ENCODE peak calls at places on chromosomes 7 and 10, in ten cellular contexts. Q is stimulated activated CD4-positive, alpha-beta T cell treated with anti-CD3 and anti-CD28 coated beads, Interleukin-1b, Interleukin-23, amount 100 ng/mL, for 24 hours; J is breast epithelium; B is ovary; I is hippocampal formation; P is NCI-H1417; L is activated T-cell treated with anti-CD3 and anti-CD28 coated beads, Interleukin-2, amount 50 U/mL, for 1 hour; T is iPS DF 19.7; Y is A549; C is amygdala. H is an unnamed sample.

GRCh38 chr10:128095023-128095752 is 31.0 kb downstream of the MKI67 start:
- DNase-seq in Q (no peak), J (no peak), B (no peak), I (no peak), P (no peak), L (no peak), T (no peak), Y (peak), C (no peak), H (no peak)

GRCh38 chr7:150564045-150564444 is 3.1 kb upstream of the GIMAP4 start:
- DNase-seq in Q (no peak), J (no peak), B (no peak), I (no peak), P (no peak), L (no peak), T (no peak), Y (no peak), C (no peak), H (no peak)

GRCh38 chr10:84613336-84614021 is 285.1 kb downstream of the CCSER2 start:
- DNase-seq in Q (no peak), J (no peak), B (no peak), I (peak), P (peak), L (no peak), T (peak), Y (peak), C (no peak), H (no peak)

GRCh38 chr7:30224511-30225031 is 59.8 kb upstream of the ZNRF2 start:
- DNase-seq in Q (no peak), J (no peak), B (no peak), I (no peak), P (no peak), L (no peak), T (no peak), Y (no peak), C (no peak), H (no peak)

GRCh38 chr10:117228210-117228609 is 12.7 kb upstream of the SLC18A2 start:
- DNase-seq in Q (no peak), J (no peak), B (no peak), I (no peak), P (no peak), L (no peak), T (no peak), Y (no peak), C (no peak), H (no peak)

GRCh38 chr10:96995851-96996250 is 163.8 kb downstream of the LCOR start:
- DNase-seq in Q (no peak), J (no peak), B (no peak), I (no peak), P (no peak), L (no peak), T (no peak), Y (no peak), C (no peak), H (no peak)

GRCh38 chr10:61028861-61029361 is 84.9 kb upstream of the RHOBTB1 start:
- DNase-seq in Q (no peak), J (no peak), B (no peak), I (no peak), P (no peak), L (no peak), T (no peak), Y (no peak), C (no peak), H (no peak)

GRCh38 chr7:19713676-19714075 is 4.8 kb upstream of the POLR1F start:
- DNase-seq in Q (no peak), J (no peak), B (no peak), I (peak), P (peak), L (no peak), T (no peak), Y (peak), C (no peak), H (peak)

GRCh38 chr10:71723301-71723700 is 3.7 kb upstream of the C10orf105 start:
- DNase-seq in Q (no peak), J (no peak), B (no peak), I (no peak), P (no peak), L (no peak), T (no peak), Y (no peak), C (no peak), H (no peak)

GRCh38 chr10:74365109-74365508 is 214.1 kb downstream of the ADK start:
- DNase-seq in Q (no peak), J (no peak), B (no peak), I (no peak), P (no peak), L (no peak), T (no peak), Y (no peak), C (no peak), H (no peak)

GRCh38 chr7:25911738-25912607 is 240.0 kb upstream of the NFE2L3 start:
- DNase-seq in Q (no peak), J (no peak), B (no peak), I (no peak), P (no peak), L (no peak), T (no peak), Y (no peak), C (no peak), H (no peak)

GRCh38 chr7:16739863-16740622 is 13.5 kb upstream of the TSPAN13 start:
- DNase-seq in Q (no peak), J (no peak), B (no peak), I (no peak), P (no peak), L (no peak), T (no peak), Y (peak), C (no peak), H (no peak)

GRCh38 chr7:3955751-3956696 is 655.0 kb downstream of the SDK1 start:
- DNase-seq in Q (no peak), J (no peak), B (no peak), I (no peak), P (peak), L (no peak), T (no peak), Y (peak), C (no peak), H (no peak)

GRCh38 chr10:121709674-121710073 is 111.4 kb upstream of the FGFR2 start:
- DNase-seq in Q (no peak), J (no peak), B (no peak), I (no peak), P (no peak), L (no peak), T (no peak), Y (no peak), C (no peak), H (no peak)

GRCh38 chr10:43222296-43222695 is 44.6 kb downstream of the RASGEF1A start:
- DNase-seq in Q (no peak), J (no peak), B (peak), I (no peak), P (peak), L (no peak), T (no peak), Y (no peak), C (no peak), H (no peak)

GRCh38 chr7:26397786-26398435 is 106.2 kb downstream of the SNX10 start:
- DNase-seq in Q (no peak), J (no peak), B (peak), I (no peak), P (no peak), L (peak), T (no peak), Y (peak), C (no peak), H (no peak)

GRCh38 chr7:26291699-26292538 is at the start of gene SNX10:
- DNase-seq in Q (peak), J (no peak), B (no peak), I (no peak), P (peak), L (peak), T (peak), Y (peak), C (no peak), H (peak)

GRCh38 chr10:35400600-35401268 is 64.4 kb downstream of the CCNY start:
- DNase-seq in Q (no peak), J (no peak), B (no peak), I (no peak), P (no peak), L (no peak), T (no peak), Y (no peak), C (no peak), H (no peak)

GRCh38 chr7:240887-241421 is 48.6 kb downstream of the FAM20C start:
- DNase-seq in Q (no peak), J (no peak), B (no peak), I (no peak), P (no peak), L (no peak), T (no peak), Y (no peak), C (no peak), H (no peak)

GRCh38 chr10:32408690-32409089 is 37.2 kb upstream of the CCDC7 start:
- DNase-seq in Q (no peak), J (no peak), B (no peak), I (no peak), P (no peak), L (no peak), T (no peak), Y (no peak), C (no peak), H (no peak)

GRCh38 chr10:102704915-102705314 is 9.3 kb downstream of the ARL3 start:
- DNase-seq in Q (no peak), J (no peak), B (no peak), I (no peak), P (no peak), L (no peak), T (no peak), Y (no peak), C (no peak), H (no peak)

GRCh38 chr10:25701651-25702050 is 232.4 kb upstream of the MYO3A start:
- DNase-seq in Q (no peak), J (no peak), B (no peak), I (no peak), P (no peak), L (no peak), T (no peak), Y (no peak), C (no peak), H (no peak)

GRCh38 chr10:49037187-49037586 is 78.1 kb downstream of the VSTM4 start:
- DNase-seq in Q (no peak), J (no peak), B (no peak), I (no peak), P (no peak), L (no peak), T (no peak), Y (no peak), C (no peak), H (no peak)

GRCh38 chr7:95529701-95530100 is 44.0 kb downstream of the ASB4 start:
- DNase-seq in Q (no peak), J (no peak), B (no peak), I (no peak), P (no peak), L (no peak), T (no peak), Y (no peak), C (no peak), H (no peak)

GRCh38 chr10:124467165-124467564 is 5.5 kb downstream of the LHPP start:
- DNase-seq in Q (no peak), J (no peak), B (no peak), I (no peak), P (no peak), L (no peak), T (no peak), Y (no peak), C (no peak), H (no peak)

GRCh38 chr10:46245381-46245900 is 41.4 kb upstream of the ANTXRL start:
- DNase-seq in Q (no peak), J (peak), B (no peak), I (no peak), P (peak), L (no peak), T (no peak), Y (no peak), C (no peak), H (no peak)

GRCh38 chr10:1102836-1103235 is 46.7 kb downstream of the WDR37 start:
- DNase-seq in Q (no peak), J (no peak), B (no peak), I (no peak), P (no peak), L (no peak), T (no peak), Y (no peak), C (no peak), H (no peak)

GRCh38 chr10:654647-654996 is 34.8 kb downstream of the DIP2C start:
- DNase-seq in Q (no peak), J (no peak), B (no peak), I (no peak), P (no peak), L (no peak), T (no peak), Y (no peak), C (no peak), H (no peak)

GRCh38 chr7:120521761-120522737 is 249.1 kb downstream of the KCND2 start:
- DNase-seq in Q (no peak), J (no peak), B (no peak), I (no peak), P (no peak), L (no peak), T (peak), Y (no peak), C (no peak), H (no peak)

GRCh38 chr10:13767721-13768178 is 181.0 kb downstream of the PRPF18 start:
- DNase-seq in Q (no peak), J (no peak), B (no peak), I (no peak), P (no peak), L (no peak), T (no peak), Y (no peak), C (no peak), H (no peak)

GRCh38 chr7:44373418-44373740 is 48.0 kb upstream of the CAMK2B start:
- DNase-seq in Q (no peak), J (no peak), B (no peak), I (no peak), P (no peak), L (no peak), T (no peak), Y (no peak), C (no peak), H (no peak)

GRCh38 chr10:119221201-119221600 is 13.8 kb downstream of the GRK5 start:
- DNase-seq in Q (no peak), J (no peak), B (no peak), I (no peak), P (no peak), L (no peak), T (no peak), Y (no peak), C (no peak), H (no peak)

GRCh38 chr10:133058267-133059092 is 29.2 kb upstream of the ADGRA1 start:
- DNase-seq in Q (no peak), J (no peak), B (no peak), I (no peak), P (no peak), L (no peak), T (no peak), Y (no peak), C (no peak), H (no peak)

GRCh38 chr7:48097511-48098231 is 8.6 kb downstream of the UPP1 start:
- DNase-seq in Q (no peak), J (no peak), B (no peak), I (no peak), P (no peak), L (peak), T (no peak), Y (no peak), C (no peak), H (no peak)

H was measured in NCI-H1048.